ENCODE peak calls at places on chromosome 13, in four cellular contexts. B is NT2/D1, Y is upper lobe of right lung, T is choroid plexus epithelial cell. C is an unnamed sample.
A peak's percentile ranks its signal among the peaks of the same experiment; 100 is the strongest.

GRCh38 chr13:100235311-100235901 is 146.5 kb downstream of the PCCA start:
- DNase-seq in B (no peak), Y (no peak), T (peak; percentile 80), C (no peak)

GRCh38 chr13:112616586-112617381 is 28.8 kb upstream of the TUBGCP3 start:
- DNase-seq in Y (no peak), B (no peak), T (peak; percentile 61), C (no peak)

GRCh38 chr13:101267656-101268055 is 148.7 kb downstream of the NALCN start:
- DNase-seq in B (no peak), Y (no peak), T (no peak), C (no peak)

GRCh38 chr13:62357887-62358645 is 942.4 kb upstream of the PCDH20 start:
- DNase-seq in Y (no peak), B (peak; percentile 58), T (peak; percentile 83), C (no peak)

GRCh38 chr13:46134494-46134893 is 29.7 kb upstream of the CPB2 start:
- DNase-seq in Y (no peak), B (no peak), T (no peak), C (no peak)

GRCh38 chr13:48891586-48891985 is 84.1 kb upstream of the FNDC3A start:
- DNase-seq in B (no peak), T (peak; percentile 77), Y (no peak), C (no peak)

GRCh38 chr13:46654956-46655726 is 102.2 kb downstream of the LRCH1 start:
- DNase-seq in T (peak; percentile 43), Y (no peak), B (no peak), C (no peak)

GRCh38 chr13:32846020-32846451 is 170.2 kb upstream of the KL start:
- DNase-seq in T (no peak), Y (no peak), B (no peak), C (no peak)

GRCh38 chr13:113968463-113969310 is 5.2 kb downstream of the C13orf46 start:
- DNase-seq in T (no peak), Y (peak; percentile 48), B (no peak), C (peak; percentile 4)

GRCh38 chr13:48783181-48783630 is 129.5 kb downstream of the CYSLTR2 start:
- DNase-seq in T (peak; percentile 100), B (no peak), Y (peak; percentile 77), C (peak; percentile 73)

GRCh38 chr13:90049989-90050671 is 1297.4 kb upstream of the MIR17HG start:
- DNase-seq in T (peak; percentile 42), Y (no peak), B (peak; percentile 13), C (no peak)

GRCh38 chr13:109329175-109329574 is 457.2 kb downstream of the IRS2 start:
- DNase-seq in B (no peak), Y (no peak), T (no peak), C (no peak)

GRCh38 chr13:87274209-87274819 is 396.9 kb upstream of the SLITRK5 start:
- DNase-seq in Y (no peak), T (peak; percentile 80), B (peak; percentile 55), C (no peak)

GRCh38 chr13:50916701-50917184 is 7.2 kb downstream of the RNASEH2B start:
- DNase-seq in Y (no peak), T (peak; percentile 13), B (no peak), C (peak; percentile 17)

GRCh38 chr13:33140161-33140560 is 123.9 kb downstream of the KL start:
- DNase-seq in Y (no peak), B (no peak), T (no peak), C (no peak)

GRCh38 chr13:47216176-47216822 is 319.4 kb upstream of the HTR2A start:
- DNase-seq in Y (no peak), B (no peak), T (peak; percentile 48), C (no peak)

GRCh38 chr13:24997367-24997967 is 98.5 kb upstream of the PABPC3 start:
- DNase-seq in B (no peak), T (peak; percentile 58), Y (no peak), C (no peak)

GRCh38 chr13:94661396-94661795 is 50.9 kb downstream of the SOX21 start:
- DNase-seq in B (no peak), T (no peak), Y (no peak), C (no peak)

GRCh38 chr13:100535401-100536135 is 53.0 kb downstream of the GGACT start:
- DNase-seq in T (peak; percentile 79), B (no peak), Y (no peak), C (no peak)

GRCh38 chr13:52356327-52356726 is 49.6 kb downstream of the THSD1 start:
- DNase-seq in Y (no peak), T (peak; percentile 34), B (no peak), C (no peak)

GRCh38 chr13:92164822-92165221 is 766.4 kb downstream of the GPC5 start:
- DNase-seq in B (peak; percentile 5), Y (no peak), T (no peak), C (no peak)

GRCh38 chr13:70162141-70162540 is 53.9 kb upstream of the KLHL1 start:
- DNase-seq in T (peak; percentile 19), B (no peak), Y (no peak), C (no peak)

GRCh38 chr13:40496035-40496810 is 170.2 kb downstream of the FOXO1 start:
- DNase-seq in Y (no peak), T (no peak), B (no peak), C (no peak)

GRCh38 chr13:39417643-39418042 is 185.3 kb downstream of the LHFPL6 start:
- DNase-seq in Y (no peak), B (no peak), T (peak; percentile 80), C (no peak)
- H3K4me3 ChIP-seq in Y (no peak overlapping the region), B (no peak overlapping the region), T (peak overlapping the region; percentile 40), C (peak overlapping the region; percentile 36)

GRCh38 chr13:79723462-79724116 is 242.6 kb downstream of the NDFIP2 start:
- DNase-seq in Y (no peak), B (no peak), T (no peak), C (no peak)
- H3K4me3 ChIP-seq in Y (no peak overlapping the region), B (no peak overlapping the region), T (no peak overlapping the region), C (peak overlapping the region; percentile 36)

DNA sequence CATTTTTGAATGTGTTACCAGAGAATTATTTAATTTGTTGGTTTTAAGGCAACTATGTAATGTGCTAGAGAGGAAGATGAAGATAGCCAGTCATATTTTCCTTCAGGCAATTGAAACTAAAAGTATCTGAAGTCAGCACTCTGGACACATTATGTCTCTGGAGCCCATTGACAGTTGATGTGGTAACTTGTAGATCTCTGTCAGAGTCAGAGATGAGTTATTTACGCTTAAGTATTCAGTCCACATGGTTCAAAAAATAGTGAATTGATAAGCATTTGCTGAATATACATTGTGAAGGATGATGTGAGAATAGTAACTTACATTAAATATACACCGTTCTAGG is 2.1 kb downstream of the ZMYM2 start:
- DNase-seq in T (peak; percentile 23), Y (no peak), B (no peak), C (no peak)
- H3K4me3 ChIP-seq in T (peak overlapping the region; percentile 88), Y (peak overlapping the region; percentile 83), B (peak overlapping the region; percentile 21), C (peak overlapping the region; percentile 80)

DNA sequence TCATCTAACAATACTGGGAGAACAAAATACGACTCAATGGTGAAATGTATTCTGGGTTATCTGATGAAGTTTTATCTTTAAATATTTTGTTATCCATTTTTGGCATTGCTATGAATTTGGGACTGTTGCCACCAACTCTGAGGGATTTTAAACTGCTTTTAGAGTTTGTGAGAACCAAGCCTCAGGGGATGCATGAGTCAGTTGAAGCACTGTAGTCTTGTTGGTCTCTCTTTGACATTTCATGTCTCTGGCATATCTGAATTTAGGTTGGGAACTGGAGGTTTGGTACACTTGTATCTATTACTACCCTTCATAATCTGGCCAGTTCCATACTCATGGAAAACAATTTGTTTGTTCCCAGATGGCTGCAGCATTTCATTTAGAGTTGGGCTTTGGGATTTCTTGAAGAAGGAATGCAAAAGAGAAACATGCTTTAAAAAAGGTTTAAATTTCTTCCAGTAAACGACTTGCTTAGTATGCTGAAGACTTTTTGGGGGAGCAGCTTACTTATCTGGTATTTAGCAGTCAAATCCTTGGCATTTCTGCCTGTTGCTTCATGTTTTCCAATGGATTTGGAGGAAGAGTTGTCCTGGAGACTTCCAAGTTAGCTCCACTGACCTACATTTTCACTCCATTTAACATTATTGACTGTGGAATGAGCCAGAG is 28.9 kb downstream of the ARHGEF7 start:
- DNase-seq in Y (no peak), B (no peak), T (no peak), C (no peak)
- H3K4me3 ChIP-seq in Y (no peak overlapping the region), B (no peak overlapping the region), T (no peak overlapping the region), C (no peak overlapping the region)

GRCh38 chr13:98240974-98241373 is 63.9 kb upstream of the RNF113B start:
- DNase-seq in T (no peak), Y (no peak), B (no peak), C (no peak)

GRCh38 chr13:98240131-98240530 is 63.1 kb upstream of the RNF113B start:
- DNase-seq in Y (no peak), B (no peak), T (no peak), C (no peak)

GRCh38 chr13:98242403-98242802 is 65.3 kb upstream of the RNF113B start:
- DNase-seq in T (no peak), B (no peak), Y (no peak), C (no peak)

GRCh38 chr13:98234348-98234747 is 57.3 kb upstream of the RNF113B start:
- DNase-seq in Y (no peak), B (no peak), T (no peak), C (no peak)

GRCh38 chr13:98239156-98240076 is 62.3 kb upstream of the RNF113B start:
- DNase-seq in B (no peak), T (no peak), Y (no peak), C (no peak)
- H3K4me3 ChIP-seq in B (no peak overlapping the region), T (no peak overlapping the region), Y (no peak overlapping the region), C (no peak overlapping the region)